ENCODE peak calls at places on chromosomes 13 and 19, in nine cellular contexts. N, A, L, I, E, P, G, X and Z are unnamed samples.

GRCh38 chr13:97256343-97256783 is 34.2 kb downstream of the MBNL2 start:
- DNase-seq in N (no peak), L (no peak), X (no peak), G (no peak), A (peak), I (peak), P (peak), E (no peak), Z (peak)

GRCh38 chr19:17755977-17756670 is 4.8 kb downstream of the FCHO1 start:
- DNase-seq in A (no peak), E (peak), G (no peak), I (no peak), N (peak), P (no peak), L (no peak), X (no peak), Z (peak)

GRCh38 chr13:21402586-21403307 is 56.4 kb downstream of the ZDHHC20 start:
- DNase-seq in E (no peak), X (no peak), L (no peak), N (no peak), I (peak), A (no peak), P (peak), G (no peak), Z (peak)

GRCh38 chr13:110506859-110507566 is 54.5 kb downstream of the RAB20 start:
- DNase-seq in L (peak), A (no peak), P (no peak), N (no peak), X (no peak), E (no peak), G (no peak), I (peak), Z (no peak)

GRCh38 chr13:30572859-30573275 is 44.9 kb upstream of the USPL1 start:
- DNase-seq in X (no peak), E (no peak), I (peak), A (no peak), L (no peak), G (no peak), N (no peak), P (peak), Z (peak)

GRCh38 chr19:33054623-33055022 is 10.1 kb downstream of the RHPN2 start:
- DNase-seq in E (no peak), L (no peak), A (no peak), I (no peak), N (no peak), X (no peak), G (no peak), P (no peak), Z (no peak)

GRCh38 chr13:111183959-111184684 is 69.0 kb downstream of the ARHGEF7 start:
- DNase-seq in N (no peak), L (no peak), X (no peak), I (no peak), A (no peak), P (no peak), G (no peak), E (no peak), Z (no peak)

GRCh38 chr13:43905435-43906031 is 25.8 kb downstream of the LACC1 start:
- DNase-seq in I (peak), E (peak), G (peak), A (peak), L (no peak), P (peak), N (peak), X (no peak), Z (peak)

GRCh38 chr13:72221276-72221962 is 354.4 kb upstream of the DACH1 start:
- DNase-seq in L (no peak), E (no peak), A (peak), G (peak), X (no peak), N (peak), P (no peak), I (no peak), Z (no peak)

GRCh38 chr13:75021151-75021550 is 460.8 kb downstream of the TBC1D4 start:
- DNase-seq in A (no peak), X (no peak), P (no peak), E (no peak), N (no peak), G (no peak), L (no peak), I (no peak), Z (no peak)

GRCh38 chr19:41297628-41298326 is 12.2 kb upstream of the CCDC97 start:
- DNase-seq in G (no peak), N (no peak), L (no peak), A (no peak), P (peak), X (no peak), I (no peak), E (no peak), Z (no peak)

GRCh38 chr19:43525836-43526771 is 897 bp downstream of the ETHE1 start:
- DNase-seq in E (no peak), P (peak), G (no peak), L (no peak), I (no peak), X (no peak), N (no peak), A (no peak), Z (no peak)